ENCODE peak calls at places on chromosomes 3 and 15, in six cellular contexts. L is osteocyte, P is HFFc6, A is sigmoid colon, C is endothelial cell, H is MCF 10A. S is an unnamed sample.

GRCh38 chr15:84643838-84644237 is 10.2 kb downstream of the WDR73 start:
- DNase-seq in L (no peak), P (no peak), A (peak), C (no peak), H (no peak), S (no peak)

GRCh38 chr15:89975482-89976291 is 25.4 kb upstream of the ZNF710 start:
- DNase-seq in L (no peak), P (no peak), A (peak), C (no peak), H (no peak), S (peak)

GRCh38 chr15:80476036-80476435 is 71.9 kb downstream of the ARNT2 start:
- DNase-seq in L (no peak), P (no peak), A (no peak), C (no peak), H (no peak), S (no peak)

GRCh38 chr15:66036859-66037258 is 167.6 kb downstream of the RAB11A start:
- DNase-seq in L (no peak), P (no peak), A (no peak), C (no peak), H (no peak), S (no peak)

GRCh38 chr3:194906970-194907629 is 221.4 kb downstream of the FAM43A start:
- DNase-seq in L (no peak), P (no peak), A (no peak), C (no peak), H (no peak), S (no peak)

GRCh38 chr3:78804251-78805037 is 963.4 kb downstream of the ROBO1 start:
- DNase-seq in L (no peak), P (peak), A (no peak), C (no peak), H (peak), S (no peak)

GRCh38 chr3:181739628-181740027 is 27.9 kb downstream of the SOX2 start:
- DNase-seq in L (no peak), P (no peak), A (no peak), C (no peak), H (no peak), S (no peak)

GRCh38 chr3:123326531-123326930 is 122.4 kb downstream of the ADCY5 start:
- DNase-seq in L (no peak), P (no peak), A (no peak), C (no peak), H (no peak), S (peak)

GRCh38 chr3:113242091-113242581 is 30.8 kb downstream of the BOC start:
- DNase-seq in L (no peak), P (peak), A (no peak), C (no peak), H (no peak), S (no peak)

GRCh38 chr15:75924576-75924975 is 20.9 kb downstream of the FBXO22 start:
- DNase-seq in L (no peak), P (no peak), A (no peak), C (no peak), H (no peak), S (no peak)

GRCh38 chr15:75920079-75920478 is 16.4 kb downstream of the FBXO22 start:
- DNase-seq in L (no peak), P (no peak), A (no peak), C (no peak), H (no peak), S (no peak)

GRCh38 chr15:75925440-75925839 is 21.8 kb downstream of the FBXO22 start:
- DNase-seq in L (no peak), P (no peak), A (no peak), C (no peak), H (no peak), S (no peak)

GRCh38 chr15:75923756-75924155 is 20.1 kb downstream of the FBXO22 start:
- DNase-seq in L (no peak), P (no peak), A (no peak), C (no peak), H (no peak), S (no peak)

GRCh38 chr15:75921732-75922703 is 18.3 kb downstream of the FBXO22 start:
- DNase-seq in L (no peak), P (peak), A (no peak), C (peak), H (peak), S (no peak)
- TF ChIP-seq CTCF in L (peak), P (peak), A (no peak), C (no peak), H (peak), S (peak)

GRCh38 chr3:49568965-49569364 is 14.7 kb downstream of the BSN start:
- DNase-seq in L (no peak), P (no peak), A (no peak), C (no peak), H (no peak), S (no peak)

GRCh38 chr3:49563766-49564165 is 9.5 kb downstream of the BSN start:
- DNase-seq in L (no peak), P (no peak), A (no peak), C (no peak), H (no peak), S (no peak)

GRCh38 chr3:49563040-49563578 is 8.8 kb downstream of the BSN start:
- DNase-seq in L (no peak), P (no peak), A (no peak), C (no peak), H (no peak), S (no peak)

GRCh38 chr3:49567406-49567805 is 13.1 kb downstream of the BSN start:
- DNase-seq in L (no peak), P (no peak), A (no peak), C (no peak), H (peak), S (no peak)

DNA sequence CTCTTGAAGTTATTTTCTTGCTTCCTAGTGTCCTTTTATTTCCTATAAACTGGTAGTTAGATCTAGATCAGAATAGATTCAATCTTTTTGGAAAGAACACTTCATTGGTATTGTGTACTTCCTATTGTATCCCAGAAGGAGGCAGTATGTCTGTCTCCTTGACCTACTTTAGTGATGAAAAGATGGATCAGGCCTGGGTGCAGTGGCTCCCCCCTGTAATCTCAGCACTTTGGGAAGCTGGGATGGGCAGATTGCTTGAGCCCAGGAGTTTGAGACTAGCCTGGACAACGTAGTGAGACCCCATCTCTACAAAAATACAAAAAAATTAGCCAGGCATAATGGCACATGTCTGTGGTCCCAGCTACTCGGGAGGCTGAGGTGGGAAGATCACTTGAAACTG is 12.0 kb downstream of the BSN start:
- DNase-seq in L (no peak), P (no peak), A (no peak), C (no peak), H (peak), S (no peak)
- TF ChIP-seq CTCF in L (peak), P (peak), A (no peak), C (no peak), H (peak), S (peak)

GRCh38 chr3:86178095-86178494 is 812.9 kb downstream of the VGLL3 start:
- DNase-seq in L (no peak), P (no peak), A (no peak), C (no peak), H (no peak), S (no peak)

GRCh38 chr3:86175051-86175536 is 815.9 kb downstream of the VGLL3 start:
- DNase-seq in L (no peak), P (no peak), A (no peak), C (no peak), H (no peak), S (no peak)

GRCh38 chr3:86175593-86175992 is 815.4 kb downstream of the VGLL3 start:
- DNase-seq in L (no peak), P (no peak), A (no peak), C (no peak), H (no peak), S (no peak)

GRCh38 chr3:86180696-86181095 is 810.3 kb downstream of the VGLL3 start:
- DNase-seq in L (no peak), P (no peak), A (no peak), C (peak), H (peak), S (no peak)
- TF ChIP-seq CTCF in L (peak), P (no peak), A (no peak), C (peak), H (peak), S (peak)

DNA sequence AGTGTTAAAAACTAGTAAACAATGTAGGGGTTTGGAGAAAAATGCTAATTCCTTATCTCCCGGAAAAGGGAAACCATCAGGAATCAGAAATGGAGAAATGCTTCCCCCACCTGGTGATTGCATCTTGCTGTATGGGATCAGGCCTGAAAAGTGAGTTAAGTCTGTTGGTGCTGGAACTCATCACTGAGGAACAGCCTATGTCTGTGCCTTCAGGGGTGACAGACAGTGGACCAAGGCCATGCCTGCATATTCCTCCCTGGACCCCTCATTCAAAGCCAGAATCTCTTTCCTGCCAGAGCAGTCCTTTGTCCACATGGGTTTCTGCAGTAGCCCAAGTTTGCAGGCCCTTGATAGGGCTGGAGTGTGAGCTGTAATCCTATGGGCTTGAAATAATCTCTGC is 160.8 kb upstream of the CTDSPL start:
- DNase-seq in L (no peak), P (no peak), A (no peak), C (no peak), H (peak), S (no peak)
- TF ChIP-seq CTCF in L (peak), P (no peak), A (no peak), C (no peak), H (no peak), S (peak)

S was measured in chondrocyte.